ENCODE peak calls at places on chromosomes 13 and 19, in five cellular contexts. One of them, this sample, is unnamed.

GRCh38 chr13:26335158-26335557 is 81.2 kb downstream of the CDK8 start:
- DNase-seq in heart right ventricle: no peak
- DNase-seq in GM12865: no peak
- DNase-seq in fibroblast of the aortic adventitia: no peak
- DNase-seq in A673: no peak
- DNase-seq in this sample: no peak

GRCh38 chr19:38693380-38694223 is 46.2 kb downstream of the ACTN4 start:
- DNase-seq in heart right ventricle: peak
- DNase-seq in GM12865: peak
- DNase-seq in fibroblast of the aortic adventitia: peak
- DNase-seq in A673: peak
- DNase-seq in this sample: peak

GRCh38 chr13:107441279-107441678 is 774.1 kb downstream of the LIG4 start:
- DNase-seq in heart right ventricle: no peak
- DNase-seq in GM12865: no peak
- DNase-seq in fibroblast of the aortic adventitia: peak
- DNase-seq in A673: no peak
- DNase-seq in this sample: peak

GRCh38 chr19:19966862-19967261 is 66.1 kb downstream of the ZNF93 start:
- DNase-seq in heart right ventricle: no peak
- DNase-seq in GM12865: no peak
- DNase-seq in fibroblast of the aortic adventitia: no peak
- DNase-seq in A673: no peak
- DNase-seq in this sample: no peak

GRCh38 chr19:51439021-51439465 is 19.2 kb downstream of the SIGLEC8 start:
- DNase-seq in heart right ventricle: no peak
- DNase-seq in GM12865: peak
- DNase-seq in fibroblast of the aortic adventitia: no peak
- DNase-seq in A673: peak
- DNase-seq in this sample: no peak

GRCh38 chr19:5452594-5453565 is 2.3 kb upstream of the ZNRF4 start:
- DNase-seq in heart right ventricle: no peak
- DNase-seq in GM12865: peak
- DNase-seq in fibroblast of the aortic adventitia: no peak
- DNase-seq in A673: peak
- DNase-seq in this sample: no peak

GRCh38 chr13:108508263-108508662 is 121.1 kb upstream of the MYO16 start:
- DNase-seq in heart right ventricle: no peak
- DNase-seq in GM12865: no peak
- DNase-seq in fibroblast of the aortic adventitia: peak
- DNase-seq in A673: peak
- DNase-seq in this sample: peak

GRCh38 chr13:112442483-112443090 is 66.4 kb downstream of the SPACA7 start:
- DNase-seq in heart right ventricle: no peak
- DNase-seq in GM12865: no peak
- DNase-seq in fibroblast of the aortic adventitia: no peak
- DNase-seq in A673: no peak
- DNase-seq in this sample: no peak

GRCh38 chr13:26247011-26247410 is 6.9 kb upstream of the CDK8 start:
- DNase-seq in heart right ventricle: no peak
- DNase-seq in GM12865: no peak
- DNase-seq in fibroblast of the aortic adventitia: no peak
- DNase-seq in A673: no peak
- DNase-seq in this sample: no peak

GRCh38 chr13:32415019-32415418 is 12.9 kb downstream of the N4BP2L1 start:
- DNase-seq in heart right ventricle: no peak
- DNase-seq in GM12865: peak
- DNase-seq in fibroblast of the aortic adventitia: peak
- DNase-seq in A673: peak
- DNase-seq in this sample: no peak
- TF ChIP-seq CTCF in heart right ventricle: peak
- TF ChIP-seq CTCF in GM12865: peak
- TF ChIP-seq CTCF in fibroblast of the aortic adventitia: peak
- TF ChIP-seq CTCF in A673: peak
- TF ChIP-seq CTCF in this sample: peak

GRCh38 chr13:51258612-51259358 is 36.6 kb downstream of the FAM124A start:
- DNase-seq in heart right ventricle: no peak
- DNase-seq in GM12865: no peak
- DNase-seq in fibroblast of the aortic adventitia: no peak
- DNase-seq in A673: no peak
- DNase-seq in this sample: no peak

GRCh38 chr13:51259359-51259645 is 37.1 kb downstream of the FAM124A start:
- DNase-seq in heart right ventricle: no peak
- DNase-seq in GM12865: no peak
- DNase-seq in fibroblast of the aortic adventitia: no peak
- DNase-seq in A673: no peak
- DNase-seq in this sample: no peak

GRCh38 chr13:51255556-51255955 is 33.4 kb downstream of the FAM124A start:
- DNase-seq in heart right ventricle: no peak
- DNase-seq in GM12865: no peak
- DNase-seq in fibroblast of the aortic adventitia: no peak
- DNase-seq in A673: no peak
- DNase-seq in this sample: no peak

GRCh38 chr13:51260154-51260553 is 38.0 kb downstream of the FAM124A start:
- DNase-seq in heart right ventricle: peak
- DNase-seq in GM12865: no peak
- DNase-seq in fibroblast of the aortic adventitia: no peak
- DNase-seq in A673: no peak
- DNase-seq in this sample: no peak

GRCh38 chr13:51257187-51257586 is 35.0 kb downstream of the FAM124A start:
- DNase-seq in heart right ventricle: no peak
- DNase-seq in GM12865: no peak
- DNase-seq in fibroblast of the aortic adventitia: no peak
- DNase-seq in A673: no peak
- DNase-seq in this sample: no peak
- H3K4me3 ChIP-seq in heart right ventricle: no peak
- H3K4me3 ChIP-seq in GM12865: no peak
- H3K4me3 ChIP-seq in fibroblast of the aortic adventitia: no peak
- H3K4me3 ChIP-seq in A673: no peak
- H3K4me3 ChIP-seq in this sample: no peak

GRCh38 chr19:35977446-35978222 is 17.4 kb upstream of the SDHAF1 start:
- DNase-seq in heart right ventricle: no peak
- DNase-seq in GM12865: peak
- DNase-seq in fibroblast of the aortic adventitia: no peak
- DNase-seq in A673: peak
- DNase-seq in this sample: no peak
- TF ChIP-seq CTCF in heart right ventricle: no peak
- TF ChIP-seq CTCF in GM12865: peak
- TF ChIP-seq CTCF in fibroblast of the aortic adventitia: no peak
- TF ChIP-seq CTCF in A673: peak
- TF ChIP-seq CTCF in this sample: peak

GRCh38 chr19:13018037-13018914 is 23.0 kb downstream of the NFIX start:
- DNase-seq in heart right ventricle: peak
- DNase-seq in GM12865: no peak
- DNase-seq in fibroblast of the aortic adventitia: peak
- DNase-seq in A673: no peak
- DNase-seq in this sample: peak
- H3K4me3 ChIP-seq in heart right ventricle: peak
- H3K4me3 ChIP-seq in GM12865: no peak
- H3K4me3 ChIP-seq in fibroblast of the aortic adventitia: peak
- H3K4me3 ChIP-seq in A673: no peak
- H3K4me3 ChIP-seq in this sample: no peak

GRCh38 chr19:6735181-6735891 is 2.0 kb downstream of the GPR108 start:
- DNase-seq in heart right ventricle: no peak
- DNase-seq in GM12865: no peak
- DNase-seq in fibroblast of the aortic adventitia: no peak
- DNase-seq in A673: peak
- DNase-seq in this sample: no peak

GRCh38 chr19:6736169-6736916 is 1.0 kb downstream of the GPR108 start:
- DNase-seq in heart right ventricle: peak
- DNase-seq in GM12865: peak
- DNase-seq in fibroblast of the aortic adventitia: peak
- DNase-seq in A673: peak
- DNase-seq in this sample: peak

GRCh38 chr19:6737284-6737872 is at the start of gene GPR108:
- DNase-seq in heart right ventricle: peak
- DNase-seq in GM12865: peak
- DNase-seq in fibroblast of the aortic adventitia: peak
- DNase-seq in A673: peak
- DNase-seq in this sample: peak

GRCh38 chr19:6737873-6738725 is 719 bp upstream of the GPR108 start:
- DNase-seq in heart right ventricle: peak
- DNase-seq in GM12865: peak
- DNase-seq in fibroblast of the aortic adventitia: peak
- DNase-seq in A673: peak
- DNase-seq in this sample: peak

GRCh38 chr19:6736917-6737283 is 480 bp downstream of the GPR108 start:
- DNase-seq in heart right ventricle: no peak
- DNase-seq in GM12865: no peak
- DNase-seq in fibroblast of the aortic adventitia: no peak
- DNase-seq in A673: no peak
- DNase-seq in this sample: no peak
- TF ChIP-seq CTCF in heart right ventricle: no peak
- TF ChIP-seq CTCF in GM12865: no peak
- TF ChIP-seq CTCF in fibroblast of the aortic adventitia: no peak
- TF ChIP-seq CTCF in A673: no peak
- TF ChIP-seq CTCF in this sample: no peak

GRCh38 chr19:1567848-1568227 is 287 bp downstream of the MEX3D start:
- DNase-seq in heart right ventricle: no peak
- DNase-seq in GM12865: no peak
- DNase-seq in fibroblast of the aortic adventitia: no peak
- DNase-seq in A673: no peak
- DNase-seq in this sample: no peak
- H3K4me3 ChIP-seq in heart right ventricle: no peak
- H3K4me3 ChIP-seq in GM12865: no peak
- H3K4me3 ChIP-seq in fibroblast of the aortic adventitia: peak
- H3K4me3 ChIP-seq in A673: peak
- H3K4me3 ChIP-seq in this sample: peak

DNA sequence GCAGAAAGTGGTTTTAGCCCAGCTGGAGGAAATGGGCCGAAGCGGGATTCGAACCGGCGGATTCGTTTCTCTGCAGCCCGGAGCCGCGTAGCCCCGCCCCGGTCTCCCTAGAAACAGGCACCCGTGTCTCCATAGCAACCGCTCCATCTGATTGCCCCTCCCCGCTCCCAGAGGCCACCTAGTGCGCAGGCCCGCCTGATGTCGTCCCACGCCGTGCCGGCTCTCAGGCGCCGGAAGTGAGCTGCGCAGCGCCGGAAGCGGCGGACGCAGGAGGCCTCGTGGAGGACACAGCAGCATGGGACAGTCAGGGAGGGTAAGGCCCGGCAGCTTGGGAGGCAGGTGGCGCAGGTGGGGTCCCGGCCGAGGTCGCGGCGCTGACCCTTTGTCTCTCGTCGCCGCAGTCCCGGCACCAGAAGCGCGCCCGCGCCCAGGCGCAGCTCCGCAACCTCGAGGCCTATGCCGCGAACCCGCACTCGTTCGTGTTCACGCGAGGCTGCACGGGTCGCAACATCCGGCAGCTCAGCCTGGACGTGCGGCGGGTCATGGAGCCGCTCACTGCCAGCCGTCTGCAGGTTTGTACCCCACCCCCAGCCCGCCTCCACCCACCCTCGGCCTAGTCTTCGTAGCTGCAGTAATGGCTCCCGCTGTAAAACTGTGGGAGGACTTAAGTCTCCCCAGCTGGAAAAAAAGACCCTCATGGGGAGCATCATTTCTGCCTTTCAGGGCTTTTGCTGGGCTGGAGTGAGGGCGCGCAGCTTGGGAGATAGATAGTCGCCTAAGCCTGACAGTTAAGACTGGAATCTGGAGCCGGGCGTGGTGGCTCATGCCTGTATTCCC is at the start of gene PPAN:
- DNase-seq in heart right ventricle: peak
- DNase-seq in GM12865: peak
- DNase-seq in fibroblast of the aortic adventitia: peak
- DNase-seq in A673: peak
- DNase-seq in this sample: peak
- TF ChIP-seq CTCF in heart right ventricle: no peak
- TF ChIP-seq CTCF in GM12865: no peak
- TF ChIP-seq CTCF in fibroblast of the aortic adventitia: no peak
- TF ChIP-seq CTCF in A673: no peak
- TF ChIP-seq CTCF in this sample: no peak

GRCh38 chr19:33064117-33064777 is 441 bp downstream of the RHPN2 start:
- DNase-seq in heart right ventricle: no peak
- DNase-seq in GM12865: peak
- DNase-seq in fibroblast of the aortic adventitia: peak
- DNase-seq in A673: peak
- DNase-seq in this sample: no peak

GRCh38 chr19:33064778-33065550 is at the start of gene RHPN2:
- DNase-seq in heart right ventricle: peak
- DNase-seq in GM12865: peak
- DNase-seq in fibroblast of the aortic adventitia: peak
- DNase-seq in A673: peak
- DNase-seq in this sample: peak

GRCh38 chr19:33063356-33064116 is 1.2 kb downstream of the RHPN2 start:
- DNase-seq in heart right ventricle: peak
- DNase-seq in GM12865: no peak
- DNase-seq in fibroblast of the aortic adventitia: peak
- DNase-seq in A673: peak
- DNase-seq in this sample: peak

GRCh38 chr19:33060586-33060985 is 4.1 kb downstream of the RHPN2 start:
- DNase-seq in heart right ventricle: no peak
- DNase-seq in GM12865: no peak
- DNase-seq in fibroblast of the aortic adventitia: no peak
- DNase-seq in A673: no peak
- DNase-seq in this sample: no peak

DNA sequence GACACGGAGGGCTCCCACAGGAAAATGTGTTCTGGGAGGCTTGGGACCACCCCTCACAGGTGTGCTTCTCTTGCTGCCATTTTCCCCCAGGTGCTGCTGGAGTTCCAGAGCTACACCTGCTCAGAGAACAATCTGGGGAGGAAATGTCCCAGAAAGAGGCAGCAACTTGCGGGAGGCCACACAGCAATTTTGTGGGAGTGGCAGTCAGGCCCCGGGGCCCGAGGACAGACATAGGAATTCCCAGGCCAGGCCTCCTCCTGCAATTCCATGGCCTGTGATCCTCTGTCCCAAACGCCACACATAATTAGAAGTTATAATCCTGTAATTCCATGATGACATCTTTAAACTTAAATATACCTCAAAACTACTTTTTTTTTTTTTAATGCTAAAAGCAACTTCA is 1.8 kb downstream of the RHPN2 start:
- DNase-seq in heart right ventricle: no peak
- DNase-seq in GM12865: no peak
- DNase-seq in fibroblast of the aortic adventitia: no peak
- DNase-seq in A673: no peak
- DNase-seq in this sample: no peak
- H3K4me3 ChIP-seq in heart right ventricle: no peak
- H3K4me3 ChIP-seq in GM12865: no peak
- H3K4me3 ChIP-seq in fibroblast of the aortic adventitia: no peak
- H3K4me3 ChIP-seq in A673: peak
- H3K4me3 ChIP-seq in this sample: no peak

This sample was measured in astrocyte of the spinal cord.